ENCODE peak calls at places on chromosomes 5 and 9, in six cellular contexts. N is PC-9, S is neural crest cell, M is heart right ventricle, B is lower lobe of right lung, D is body of pancreas. L is an unnamed sample.

GRCh38 chr9:13586726-13587392 is 307.4 kb upstream of the MPDZ start:
- DNase-seq in N (no peak), S (no peak), M (no peak), B (no peak), D (no peak), L (no peak)

GRCh38 chr5:6722015-6722414 is 8.8 kb downstream of the TENT4A start:
- DNase-seq in N (no peak), S (no peak), M (no peak), B (no peak), D (no peak), L (no peak)

GRCh38 chr5:177327539-177328522 is 16.1 kb upstream of the MXD3 start:
- DNase-seq in N (no peak), S (no peak), M (no peak), B (peak), D (peak), L (no peak)

GRCh38 chr5:37867634-37868033 is 27.8 kb upstream of the GDNF start:
- DNase-seq in N (no peak), S (no peak), M (no peak), B (no peak), D (no peak), L (no peak)

GRCh38 chr5:132559661-132560060 is 2.9 kb downstream of the RAD50 start:
- DNase-seq in N (no peak), S (no peak), M (no peak), B (no peak), D (no peak), L (no peak)

GRCh38 chr9:82810902-82811301 is 252.0 kb downstream of the RASEF start:
- DNase-seq in N (peak), S (no peak), M (no peak), B (no peak), D (no peak), L (no peak)

GRCh38 chr5:52996966-52997365 is 7.8 kb downstream of the ITGA2 start:
- DNase-seq in N (no peak), S (no peak), M (no peak), B (no peak), D (no peak), L (no peak)

GRCh38 chr5:169013208-169013728 is 287.7 kb downstream of the SLIT3 start:
- DNase-seq in N (no peak), S (no peak), M (no peak), B (no peak), D (no peak), L (no peak)

GRCh38 chr5:62719061-62719730 is 140.6 kb downstream of the LRRC70 start:
- DNase-seq in N (no peak), S (no peak), M (no peak), B (no peak), D (no peak), L (no peak)

GRCh38 chr5:173321886-173322285 is 6.3 kb downstream of the STC2 start:
- DNase-seq in N (peak), S (no peak), M (no peak), B (no peak), D (no peak), L (no peak)

GRCh38 chr5:83564069-83564749 is 92.7 kb downstream of the VCAN start:
- DNase-seq in N (peak), S (no peak), M (no peak), B (no peak), D (no peak), L (no peak)
- TF ChIP-seq CTCF in N (peak), S (peak), M (peak), B (peak), D (peak), L (peak)

GRCh38 chr5:56813302-56813701 is 2.0 kb upstream of the MAP3K1 start:
- DNase-seq in N (peak), S (no peak), M (no peak), B (no peak), D (no peak), L (no peak)

GRCh38 chr5:56814361-56814962 is 887 bp upstream of the MAP3K1 start:
- DNase-seq in N (peak), S (no peak), M (peak), B (peak), D (peak), L (no peak)

GRCh38 chr5:56816546-56817081 is 1.3 kb downstream of the MAP3K1 start:
- DNase-seq in N (peak), S (peak), M (peak), B (peak), D (peak), L (no peak)

GRCh38 chr5:56815657-56816545 is 552 bp downstream of the MAP3K1 start:
- DNase-seq in N (peak), S (no peak), M (peak), B (peak), D (peak), L (no peak)

GRCh38 chr5:56814963-56815656 is at the start of gene MAP3K1:
- DNase-seq in N (peak), S (peak), M (peak), B (peak), D (peak), L (peak)
- TF ChIP-seq CTCF in N (no peak), S (no peak), M (peak), B (no peak), D (no peak), L (no peak)

DNA sequence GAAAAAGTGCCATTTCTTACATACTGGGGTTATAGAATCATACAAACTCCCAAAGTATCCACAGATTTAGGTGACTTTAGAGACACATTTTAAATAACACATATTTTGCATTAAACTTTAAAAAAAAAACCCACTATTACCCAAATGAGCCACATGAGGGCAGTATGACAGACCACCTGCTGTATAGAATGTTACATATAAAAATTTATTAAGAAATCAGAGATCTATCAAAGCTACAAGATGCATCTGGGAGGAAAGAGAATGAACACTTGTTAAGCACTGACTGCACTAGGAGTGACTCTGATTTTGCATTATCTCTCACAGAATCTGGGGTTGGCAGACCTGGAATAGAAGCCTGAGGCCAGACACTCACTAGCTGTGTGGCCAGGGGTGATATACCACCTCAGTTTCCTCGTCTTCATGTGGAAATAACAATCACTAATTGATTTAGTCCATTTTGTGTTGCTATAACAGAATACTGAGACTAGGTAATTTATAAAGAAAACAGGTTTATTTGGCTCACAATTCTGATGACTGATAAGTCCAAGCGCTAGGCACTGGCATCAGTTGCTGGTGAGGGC is 98.4 kb downstream of the ARSB start:
- DNase-seq in N (no peak), S (no peak), M (no peak), B (no peak), D (no peak), L (no peak)
- TF ChIP-seq CTCF in N (peak), S (peak), M (peak), B (peak), D (peak), L (peak)

DNA sequence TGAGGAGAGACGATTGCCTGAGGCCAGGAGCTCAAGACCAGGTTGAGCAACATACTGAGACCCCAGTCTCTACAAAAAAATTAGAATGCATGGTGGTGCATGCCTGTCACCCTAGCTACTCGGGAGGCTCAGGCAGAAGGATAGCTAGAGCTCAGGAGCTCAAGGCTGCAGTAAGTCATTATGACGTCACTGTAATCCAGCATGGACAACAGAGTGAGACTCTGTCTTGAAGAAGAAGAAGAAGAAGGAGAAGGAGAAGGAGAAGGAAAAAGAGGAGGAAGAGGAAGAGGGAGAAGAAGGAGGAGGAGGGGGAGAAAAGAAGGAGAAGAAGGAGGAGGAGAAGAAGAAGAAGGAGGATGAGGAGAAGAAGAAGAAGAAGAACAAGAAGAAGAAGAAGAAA is 519.1 kb downstream of the CDH9 start:
- DNase-seq in N (no peak), S (no peak), M (no peak), B (no peak), D (no peak), L (no peak)
- TF ChIP-seq CTCF in N (no peak), S (no peak), M (no peak), B (no peak), D (no peak), L (no peak)

GRCh38 chr9:36855443-36856315 is 178.4 kb downstream of the PAX5 start:
- DNase-seq in N (no peak), S (no peak), M (no peak), B (no peak), D (peak), L (no peak)
- TF ChIP-seq CTCF in N (peak), S (peak), M (no peak), B (no peak), D (no peak), L (no peak)

GRCh38 chr9:129321511-129322021 is 143.5 kb upstream of the IER5L start:
- DNase-seq in N (no peak), S (no peak), M (no peak), B (no peak), D (no peak), L (no peak)

GRCh38 chr9:129319938-129320481 is 141.9 kb upstream of the IER5L start:
- DNase-seq in N (no peak), S (no peak), M (no peak), B (no peak), D (no peak), L (no peak)

GRCh38 chr9:129322022-129322621 is 144.1 kb upstream of the IER5L start:
- DNase-seq in N (no peak), S (no peak), M (no peak), B (no peak), D (no peak), L (no peak)

GRCh38 chr9:129319076-129319937 is 141.2 kb upstream of the IER5L start:
- DNase-seq in N (no peak), S (no peak), M (no peak), B (no peak), D (no peak), L (no peak)

GRCh38 chr9:129320575-129321311 is 142.7 kb upstream of the IER5L start:
- DNase-seq in N (no peak), S (no peak), M (peak), B (peak), D (peak), L (no peak)
- TF ChIP-seq CTCF in N (no peak), S (no peak), M (peak), B (peak), D (no peak), L (no peak)

L was measured in D721Med.